ENCODE peak calls at places on chromosomes 16 and 17, in five cellular contexts. L is lower lobe of right lung; K is Calu3; V is activated naive CD4-positive, alpha-beta T cell treated with anti-CD3 and anti-CD28 coated beads, Interleukin-2, amount 10 ng/mL, durations not matched to agents 7 days and 5 days; B is stromal cell of bone marrow. H is an unnamed sample.
A peak's percentile ranks its signal among the peaks of the same experiment; 100 is the strongest.

GRCh38 chr16:53429221-53429943 is 4.9 kb upstream of the RBL2 start:
- DNase-seq in L (no peak), K (peak; percentile 58), V (no peak), B (no peak), H (no peak)

GRCh38 chr17:37447641-37448040 is 41.0 kb downstream of the TADA2A start:
- DNase-seq in L (no peak), K (no peak), V (no peak), B (no peak), H (no peak)

GRCh38 chr17:59365383-59365981 is 34.0 kb downstream of the YPEL2 start:
- DNase-seq in L (no peak), K (no peak), V (peak; percentile 49), B (no peak), H (peak; percentile 42)

GRCh38 chr17:38762231-38762630 is 9.7 kb downstream of the PSMB3 start:
- DNase-seq in L (no peak), K (no peak), V (no peak), B (no peak), H (no peak)

GRCh38 chr16:85028638-85029412 is 1.2 kb downstream of the KIAA0513 start:
- DNase-seq in L (no peak), K (peak; percentile 74), V (peak; percentile 80), B (peak; percentile 74), H (peak; percentile 93)

GRCh38 chr17:61556224-61557188 is 34.5 kb downstream of the NACA2 start:
- DNase-seq in L (no peak), K (no peak), V (no peak), B (no peak), H (no peak)

GRCh38 chr17:28372945-28373274 is 1.4 kb downstream of the SARM1 start:
- DNase-seq in L (no peak), K (no peak), V (no peak), B (no peak), H (no peak)

GRCh38 chr17:57099165-57099564 is 14.1 kb downstream of the AKAP1 start:
- DNase-seq in L (no peak), K (no peak), V (no peak), B (no peak), H (no peak)

GRCh38 chr17:35373532-35373983 is at the start of gene SLFN11:
- DNase-seq in L (peak; percentile 90), K (peak; percentile 57), V (peak; percentile 87), B (peak; percentile 92), H (peak; percentile 83)

GRCh38 chr16:58028541-58029070 is 3.1 kb downstream of the MMP15 start:
- DNase-seq in L (no peak), K (no peak), V (no peak), B (no peak), H (no peak)

GRCh38 chr17:81335388-81336157 is 40.5 kb upstream of the SLC38A10 start:
- DNase-seq in L (peak; percentile 70), K (no peak), V (no peak), B (no peak), H (no peak)

GRCh38 chr16:66479661-66480264 is 52.7 kb downstream of the BEAN1 start:
- DNase-seq in L (no peak), K (no peak), V (no peak), B (no peak), H (no peak)

GRCh38 chr17:31122746-31123145 is 28.0 kb downstream of the NF1 start:
- DNase-seq in L (no peak), K (no peak), V (no peak), B (no peak), H (no peak)

GRCh38 chr17:36899250-36900129 is 37.8 kb upstream of the LHX1 start:
- DNase-seq in L (no peak), K (no peak), V (no peak), B (no peak), H (no peak)

GRCh38 chr17:30378191-30378796 is 433 bp upstream of the CPD start:
- DNase-seq in L (peak; percentile 65), K (peak; percentile 29), V (peak; percentile 71), B (no peak), H (peak; percentile 69)

GRCh38 chr16:88405325-88406060 is 22.7 kb downstream of the ZNF469 start:
- DNase-seq in L (no peak), K (no peak), V (no peak), B (peak; percentile 25), H (no peak)

GRCh38 chr16:10895053-10895946 is 18.3 kb downstream of the CIITA start:
- DNase-seq in L (no peak), K (peak; percentile 15), V (peak; percentile 69), B (peak; percentile 5), H (no peak)

GRCh38 chr16:60776311-60776710 is 1259.9 kb downstream of the CDH8 start:
- DNase-seq in L (no peak), K (no peak), V (no peak), B (no peak), H (no peak)

GRCh38 chr17:78789663-78790181 is 7.6 kb upstream of the CYTH1 start:
- DNase-seq in L (peak; percentile 87), K (no peak), V (peak; percentile 74), B (no peak), H (peak; percentile 78)

GRCh38 chr17:31427684-31428083 is 36.2 kb downstream of the RAB11FIP4 start:
- DNase-seq in L (no peak), K (peak; percentile 22), V (no peak), B (no peak), H (no peak)

GRCh38 chr17:45768000-45768399 is 16.1 kb upstream of the CRHR1 start:
- DNase-seq in L (no peak), K (no peak), V (no peak), B (no peak), H (no peak)

GRCh38 chr16:22328081-22328725 is 31.0 kb downstream of the POLR3E start:
- DNase-seq in L (no peak), K (no peak), V (no peak), B (no peak), H (no peak)

GRCh38 chr16:88343276-88343791 is 39.4 kb upstream of the ZNF469 start:
- DNase-seq in L (peak; percentile 21), K (no peak), V (no peak), B (no peak), H (no peak)

GRCh38 chr16:29784901-29785500 is 5.5 kb upstream of the KIF22 start:
- DNase-seq in L (peak; percentile 83), K (peak; percentile 72), V (peak; percentile 79), B (no peak), H (peak; percentile 75)

GRCh38 chr17:17849147-17849820 is 12.5 kb upstream of the SREBF1 start:
- DNase-seq in L (peak; percentile 90), K (no peak), V (peak; percentile 92), B (peak; percentile 74), H (peak; percentile 79)

GRCh38 chr17:79907855-79908254 is 68.6 kb upstream of the CBX4 start:
- DNase-seq in L (peak; percentile 74), K (no peak), V (no peak), B (no peak), H (no peak)

GRCh38 chr16:24689128-24689527 is 40.3 kb upstream of the TNRC6A start:
- DNase-seq in L (no peak), K (peak; percentile 48), V (no peak), B (peak; percentile 18), H (no peak)

H was measured in CD4-positive, alpha-beta memory T cell.